ENCODE peak calls at places on chromosomes 2 and 18, in nine cellular contexts. Z is anterior cingulate cortex; D is small intestine; K is neural progenitor cell; S is stimulated activated naive CD8-positive, alpha-beta T cell treated with anti-CD3 and anti-CD28 coated beads, Interleukin-15, amount 100 ng/mL, for 72 hours; M is HTR-8/SVneo; P is progenitor cell of endocrine pancreas; U is GM03348; L is activated T-helper 9 cell treated with anti-CD3 and anti-CD28 coated beads, Interleukin-2, amount 50 U/mL, for 16 hours. Q is an unnamed sample.

GRCh38 chr2:110773470-110773921 is 41.1 kb downstream of the ACOXL start:
- DNase-seq in Z (peak), D (no peak), K (no peak), S (no peak), M (no peak), P (no peak), U (no peak), L (no peak), Q (no peak)

GRCh38 chr2:86808315-86809161 is 17.8 kb upstream of the CD8A start:
- DNase-seq in Z (peak), D (peak), K (peak), S (peak), M (peak), P (peak), U (peak), L (peak), Q (peak)

GRCh38 chr18:9380101-9380500 is 45.5 kb downstream of the TWSG1 start:
- DNase-seq in Z (no peak), D (no peak), K (no peak), S (no peak), M (no peak), P (no peak), U (peak), L (no peak), Q (no peak)

GRCh38 chr2:58666571-58666970 is 425.4 kb upstream of the FANCL start:
- DNase-seq in Z (no peak), D (no peak), K (no peak), S (no peak), M (no peak), P (no peak), U (no peak), L (no peak), Q (no peak)

GRCh38 chr2:129799036-129799958 is 180.2 kb upstream of the RAB6C start:
- DNase-seq in Z (no peak), D (no peak), K (no peak), S (no peak), M (no peak), P (no peak), U (no peak), L (no peak), Q (no peak)

GRCh38 chr2:108279468-108279867 is 9.2 kb upstream of the SULT1C2 start:
- DNase-seq in Z (no peak), D (no peak), K (no peak), S (no peak), M (no peak), P (no peak), U (no peak), L (no peak), Q (no peak)

GRCh38 chr2:207828361-207829057 is 58.8 kb upstream of the FZD5 start:
- DNase-seq in Z (no peak), D (peak), K (no peak), S (no peak), M (no peak), P (no peak), U (no peak), L (no peak), Q (no peak)

GRCh38 chr2:23489471-23490400 is 104.8 kb downstream of the KLHL29 start:
- DNase-seq in Z (no peak), D (no peak), K (no peak), S (peak), M (no peak), P (no peak), U (no peak), L (no peak), Q (no peak)

GRCh38 chr18:45765740-45766139 is 41.8 kb downstream of the SLC14A1 start:
- DNase-seq in Z (no peak), D (no peak), K (no peak), S (no peak), M (no peak), P (no peak), U (no peak), L (no peak), Q (no peak)

GRCh38 chr2:138090330-138090729 is 126.1 kb downstream of the HNMT start:
- DNase-seq in Z (peak), D (peak), K (no peak), S (no peak), M (peak), P (no peak), U (peak), L (no peak), Q (no peak)

GRCh38 chr2:29783696-29784095 is 137.7 kb downstream of the ALK start:
- DNase-seq in Z (no peak), D (no peak), K (no peak), S (no peak), M (no peak), P (no peak), U (no peak), L (no peak), Q (no peak)

GRCh38 chr2:169683425-169684134 is 10.6 kb downstream of the CFAP210 start:
- DNase-seq in Z (no peak), D (no peak), K (no peak), S (no peak), M (no peak), P (no peak), U (no peak), L (no peak), Q (no peak)

GRCh38 chr2:219560037-219560892 is 11.1 kb downstream of the OBSL1 start:
- DNase-seq in Z (no peak), D (no peak), K (no peak), S (no peak), M (no peak), P (no peak), U (peak), L (no peak), Q (peak)

GRCh38 chr2:12493031-12493513 is 223.7 kb upstream of the TRIB2 start:
- DNase-seq in Z (no peak), D (no peak), K (no peak), S (no peak), M (peak), P (no peak), U (peak), L (peak), Q (no peak)

GRCh38 chr2:11417946-11418585 is 47.9 kb downstream of the E2F6 start:
- DNase-seq in Z (no peak), D (peak), K (peak), S (no peak), M (no peak), P (no peak), U (no peak), L (no peak), Q (no peak)

GRCh38 chr2:48287971-48288370 is 242.0 kb upstream of the STON1 start:
- DNase-seq in Z (no peak), D (no peak), K (no peak), S (no peak), M (no peak), P (no peak), U (no peak), L (no peak), Q (no peak)

GRCh38 chr2:30030361-30030760 is 109.0 kb upstream of the ALK start:
- DNase-seq in Z (no peak), D (no peak), K (no peak), S (no peak), M (no peak), P (no peak), U (no peak), L (no peak), Q (no peak)

GRCh38 chr2:203681978-203682377 is 24.5 kb upstream of the CD28 start:
- DNase-seq in Z (no peak), D (no peak), K (no peak), S (no peak), M (no peak), P (no peak), U (no peak), L (no peak), Q (no peak)

GRCh38 chr2:238974061-238974460 is 126.2 kb downstream of the TWIST2 start:
- DNase-seq in Z (no peak), D (no peak), K (no peak), S (no peak), M (no peak), P (no peak), U (peak), L (no peak), Q (no peak)

GRCh38 chr2:159140070-159140774 is 146.3 kb downstream of the WDSUB1 start:
- DNase-seq in Z (no peak), D (peak), K (no peak), S (no peak), M (peak), P (no peak), U (peak), L (no peak), Q (no peak)

GRCh38 chr2:16390561-16390960 is 275.1 kb downstream of the CYRIA start:
- DNase-seq in Z (no peak), D (no peak), K (no peak), S (no peak), M (no peak), P (no peak), U (no peak), L (no peak), Q (no peak)

GRCh38 chr2:46801731-46802664 is 113.6 kb downstream of the MCFD2 start:
- DNase-seq in Z (no peak), D (no peak), K (no peak), S (no peak), M (peak), P (no peak), U (peak), L (no peak), Q (no peak)

GRCh38 chr2:70029814-70030409 is 57.4 kb upstream of the PCBP1 start:
- DNase-seq in Z (peak), D (no peak), K (peak), S (no peak), M (no peak), P (no peak), U (peak), L (no peak), Q (no peak)

GRCh38 chr2:181894381-181894780 is 2.9 kb downstream of the ITPRID2 start:
- DNase-seq in Z (no peak), D (no peak), K (no peak), S (no peak), M (no peak), P (no peak), U (no peak), L (no peak), Q (no peak)

GRCh38 chr18:33157893-33158292 is 282.6 kb downstream of the CCDC178 start:
- DNase-seq in Z (no peak), D (no peak), K (no peak), S (no peak), M (no peak), P (no peak), U (no peak), L (no peak), Q (no peak)

GRCh38 chr2:143802242-143802641 is 673.0 kb downstream of the ARHGAP15 start:
- DNase-seq in Z (no peak), D (no peak), K (no peak), S (no peak), M (peak), P (no peak), U (no peak), L (no peak), Q (no peak)

GRCh38 chr18:33916200-33916599 is 308.5 kb downstream of the NOL4 start:
- DNase-seq in Z (no peak), D (peak), K (peak), S (no peak), M (no peak), P (no peak), U (no peak), L (no peak), Q (no peak)

GRCh38 chr2:186299610-186300009 is 186.4 kb upstream of the ZC3H15 start:
- DNase-seq in Z (no peak), D (peak), K (no peak), S (no peak), M (no peak), P (no peak), U (no peak), L (no peak), Q (no peak)

GRCh38 chr18:77106331-77106730 is 26.3 kb downstream of the MBP start:
- DNase-seq in Z (no peak), D (peak), K (no peak), S (peak), M (no peak), P (no peak), U (no peak), L (peak), Q (no peak)

GRCh38 chr18:47775961-47776360 is 154.5 kb downstream of the SMAD2 start:
- DNase-seq in Z (no peak), D (no peak), K (no peak), S (no peak), M (no peak), P (no peak), U (peak), L (no peak), Q (no peak)

Q was measured in GM19239.